ENCODE peak calls at places on chromosomes 13 and 19, in seven cellular contexts. A, P, Z, C, M, Y and B are unnamed samples.
A peak's percentile ranks its signal among the peaks of the same experiment; 100 is the strongest.

GRCh38 chr19:34243876-34244578 is 10.3 kb upstream of the GARRE1 start:
- DNase-seq in A (no peak), P (no peak), Z (no peak), C (no peak), M (no peak), Y (no peak), B (no peak)

GRCh38 chr13:21328836-21329477 is 130.1 kb downstream of the ZDHHC20 start:
- DNase-seq in A (no peak), P (no peak), Z (no peak), C (no peak), M (no peak), Y (no peak), B (no peak)

GRCh38 chr13:25806304-25806974 is 245.4 kb downstream of the SHISA2 start:
- DNase-seq in A (no peak), P (no peak), Z (no peak), C (peak; percentile 66), M (no peak), Y (no peak), B (no peak)

GRCh38 chr19:38693380-38694223 is 46.2 kb downstream of the ACTN4 start:
- DNase-seq in A (peak; percentile 76), P (peak; percentile 76), Z (no peak), C (peak; percentile 88), M (peak; percentile 76), Y (peak; percentile 8), B (peak; percentile 95)

GRCh38 chr13:19818223-19818842 is 35.6 kb upstream of the PSPC1 start:
- DNase-seq in A (peak; percentile 47), P (no peak), Z (no peak), C (peak; percentile 18), M (peak; percentile 47), Y (peak; percentile 3), B (no peak)

GRCh38 chr13:98961204-98962105 is 16.4 kb downstream of the DOCK9 start:
- DNase-seq in A (no peak), P (no peak), Z (no peak), C (no peak), M (no peak), Y (no peak), B (no peak)

GRCh38 chr19:43644181-43644580 is 4.5 kb upstream of the CADM4 start:
- DNase-seq in A (no peak), P (no peak), Z (no peak), C (no peak), M (no peak), Y (no peak), B (no peak)

GRCh38 chr19:35433448-35433847 is 14.6 kb upstream of the FFAR2 start:
- DNase-seq in A (no peak), P (no peak), Z (no peak), C (no peak), M (peak; percentile 13), Y (no peak), B (no peak)

GRCh38 chr13:47215741-47216140 is 318.9 kb upstream of the HTR2A start:
- DNase-seq in A (peak; percentile 92), P (peak; percentile 29), Z (no peak), C (peak; percentile 94), M (no peak), Y (no peak), B (peak; percentile 69)

GRCh38 chr13:71513414-71514063 is 353.5 kb downstream of the DACH1 start:
- DNase-seq in A (no peak), P (no peak), Z (no peak), C (no peak), M (no peak), Y (no peak), B (no peak)

GRCh38 chr13:20159646-20160345 is 1.1 kb downstream of the GJA3 start:
- DNase-seq in A (peak; percentile 22), P (no peak), Z (no peak), C (peak; percentile 21), M (no peak), Y (peak; percentile 20), B (no peak)

GRCh38 chr13:107976628-107977027 is 238.7 kb downstream of the LIG4 start:
- DNase-seq in A (no peak), P (no peak), Z (no peak), C (no peak), M (no peak), Y (no peak), B (no peak)

GRCh38 chr19:2782357-2782935 is 627 bp downstream of the SGTA start:
- DNase-seq in A (peak; percentile 5), P (no peak), Z (no peak), C (no peak), M (no peak), Y (no peak), B (no peak)
- H3K4me3 ChIP-seq in A (peak overlapping the region; percentile 81), P (peak overlapping the region; percentile 100), Z (peak overlapping the region; percentile 69), C (peak overlapping the region; percentile 100), M (peak overlapping the region; percentile 97), Y (peak overlapping the region; percentile 93), B (peak overlapping the region; percentile 95)

DNA sequence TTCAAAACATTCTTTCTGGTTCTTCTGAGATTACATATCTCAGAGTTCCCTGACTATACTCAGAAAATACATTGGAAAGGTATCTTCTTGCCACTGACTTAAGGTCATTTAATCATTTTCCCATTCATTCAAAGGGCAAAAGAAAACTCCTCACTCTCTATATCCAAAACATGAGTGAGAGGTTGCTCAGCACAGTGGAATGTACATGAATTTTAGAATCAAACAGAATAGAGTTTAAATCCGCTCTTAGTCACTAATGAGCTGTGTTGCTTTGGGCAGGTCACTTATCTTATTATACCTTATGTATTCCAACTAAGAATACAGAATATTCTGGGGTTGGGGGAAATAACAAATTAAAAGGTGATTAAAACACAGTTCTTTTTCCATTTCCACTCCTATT is 452.6 kb upstream of the KLF12 start:
- DNase-seq in A (no peak), P (no peak), Z (no peak), C (no peak), M (no peak), Y (no peak), B (no peak)
- H3K4me3 ChIP-seq in A (no peak overlapping the region), P (no peak overlapping the region), Z (no peak overlapping the region), C (no peak overlapping the region), M (no peak overlapping the region), Y (no peak overlapping the region), B (no peak overlapping the region)

DNA sequence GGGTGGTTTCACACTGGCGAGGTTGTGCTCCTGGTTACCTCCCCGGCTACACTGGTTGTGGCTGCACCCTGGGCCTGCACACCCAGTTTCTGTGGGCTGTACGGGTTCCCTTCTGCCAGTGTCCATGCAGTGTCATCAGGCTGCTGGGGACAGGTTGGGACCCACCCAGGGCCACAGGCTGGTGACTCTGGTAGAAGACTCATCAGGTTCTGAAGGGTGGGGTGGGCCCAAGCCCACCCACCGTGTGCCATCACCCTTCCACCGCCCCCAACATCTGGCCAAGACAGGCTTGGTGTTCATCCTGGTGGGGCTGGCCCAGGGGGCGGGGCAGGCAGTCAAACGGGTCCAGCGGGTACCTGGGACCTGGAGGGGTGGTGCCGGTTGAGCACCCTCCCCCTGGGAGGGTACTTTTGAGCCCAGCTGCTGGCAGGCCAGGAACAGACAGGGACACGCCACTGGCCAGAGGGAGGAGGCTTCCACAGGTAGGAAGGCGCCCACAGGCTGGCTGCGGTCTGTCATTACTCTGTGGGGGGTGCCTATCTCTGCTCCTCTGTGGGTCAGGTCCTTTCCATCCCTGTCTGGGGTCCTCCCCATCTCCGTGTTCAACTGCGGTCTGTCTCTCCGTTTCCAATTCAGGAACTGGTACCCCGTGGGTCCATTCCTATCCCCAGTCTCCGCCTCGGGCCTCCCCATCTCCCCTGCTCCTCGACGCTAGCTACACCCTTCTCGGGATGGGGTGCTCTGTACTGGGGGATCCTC is at the start of gene RNF225:
- DNase-seq in A (no peak), P (no peak), Z (no peak), C (no peak), M (no peak), Y (no peak), B (no peak)
- H3K4me3 ChIP-seq in A (peak within 1 kb of the TSS; percentile 12), P (no peak within 1 kb of the TSS), Z (no peak within 1 kb of the TSS), C (no peak within 1 kb of the TSS), M (no peak within 1 kb of the TSS), Y (no peak within 1 kb of the TSS), B (peak within 1 kb of the TSS; percentile 2)

GRCh38 chr13:46053162-46054012 is 841 bp upstream of the ZC3H13 start:
- DNase-seq in A (no peak), P (no peak), Z (no peak), C (peak; percentile 2), M (no peak), Y (peak; percentile 6), B (no peak)

GRCh38 chr13:46052314-46053161 is at the start of gene ZC3H13:
- DNase-seq in A (peak; percentile 97), P (peak; percentile 74), Z (peak; percentile 87), C (peak; percentile 95), M (peak; percentile 93), Y (peak; percentile 92), B (peak; percentile 88)

GRCh38 chr13:46051958-46052313 is 610 bp downstream of the ZC3H13 start:
- DNase-seq in A (no peak), P (no peak), Z (no peak), C (no peak), M (no peak), Y (no peak), B (no peak)

GRCh38 chr13:46045424-46045823 is 7.1 kb downstream of the ZC3H13 start:
- DNase-seq in A (no peak), P (no peak), Z (no peak), C (no peak), M (no peak), Y (no peak), B (no peak)

DNA sequence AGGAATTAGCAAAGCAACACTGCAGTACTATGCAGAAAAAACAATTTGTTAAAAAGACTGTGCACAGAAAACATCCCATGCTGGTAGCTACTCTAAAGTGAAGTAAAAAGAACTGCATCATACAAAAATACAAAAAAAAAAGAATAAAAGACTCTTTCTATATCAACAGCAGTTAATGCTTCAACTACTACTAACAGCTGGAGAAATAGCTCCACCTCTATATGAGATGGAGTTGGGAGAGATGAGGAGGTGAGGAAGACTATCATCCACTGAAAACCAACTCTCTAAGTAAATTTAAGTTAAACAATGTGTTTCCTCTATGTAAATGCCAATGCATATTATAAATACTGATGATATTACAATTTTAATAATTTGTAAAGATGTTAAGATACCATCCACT is 1.8 kb downstream of the ZC3H13 start:
- DNase-seq in A (no peak), P (no peak), Z (no peak), C (no peak), M (no peak), Y (no peak), B (no peak)
- H3K4me3 ChIP-seq in A (peak overlapping the region; percentile 91), P (peak overlapping the region; percentile 97), Z (no peak overlapping the region), C (no peak overlapping the region), M (no peak overlapping the region), Y (no peak overlapping the region), B (no peak overlapping the region)

DNA sequence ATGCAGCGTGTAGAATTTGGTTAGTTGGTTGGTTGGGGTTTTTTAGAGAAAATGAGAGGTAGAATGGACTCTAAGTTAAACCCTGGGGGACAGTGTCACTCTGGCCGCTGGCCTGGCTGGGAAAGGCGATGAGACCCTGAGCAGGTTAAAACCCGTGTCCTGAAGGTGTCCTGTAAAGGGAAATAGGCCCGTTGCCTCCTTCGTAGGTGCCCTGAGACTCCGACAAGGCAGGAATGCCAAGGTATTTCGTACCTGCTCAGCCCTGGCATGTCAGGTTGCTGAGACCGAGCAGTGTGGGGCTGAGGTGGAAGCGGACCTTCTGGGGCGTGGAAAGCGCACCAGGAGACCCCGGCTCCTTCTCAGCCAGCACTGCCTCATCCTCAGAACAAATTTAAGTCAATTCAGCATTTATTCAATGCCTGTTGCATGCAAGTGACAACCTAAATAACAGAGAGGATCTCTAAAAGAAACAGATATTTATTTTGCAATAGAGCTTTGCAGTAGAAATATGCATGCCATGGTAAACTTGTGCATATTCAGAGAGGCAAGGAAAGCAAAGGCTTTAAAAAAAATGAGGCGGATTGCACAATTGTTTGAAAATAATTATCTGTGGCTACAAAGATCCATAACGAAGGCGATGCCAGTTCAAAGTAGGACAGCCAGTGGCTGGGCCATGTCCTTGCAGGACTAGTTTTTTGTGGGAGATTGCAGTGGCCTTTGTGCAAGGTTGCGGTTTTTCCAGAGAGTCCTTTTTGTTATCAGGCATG is 1.4 kb upstream of the RAB20 start:
- DNase-seq in A (no peak), P (no peak), Z (no peak), C (no peak), M (peak; percentile 26), Y (no peak), B (no peak)
- H3K4me3 ChIP-seq in A (peak overlapping the region; percentile 76), P (peak overlapping the region; percentile 95), Z (peak overlapping the region; percentile 72), C (no peak overlapping the region), M (no peak overlapping the region), Y (peak overlapping the region; percentile 74), B (no peak overlapping the region)